ENCODE peak calls at places on chromosomes 4 and X, in eight cellular contexts. H is RCC 7860, S is NCI-H187, I is GM20000, D is Daoy, J is DMS153, Q is H9, T is amniotic stem cell. M is an unnamed sample.
A peak's percentile ranks its signal among the peaks of the same experiment; 100 is the strongest.

GRCh38 chr4:55499495-55499894 is 47.2 kb downstream of the CLOCK start:
- DNase-seq in H (no peak), S (no peak), I (no peak), D (no peak), J (no peak), Q (no peak), T (no peak), M (no peak)

GRCh38 chr4:185742766-185743165 is 69.2 kb downstream of the SORBS2 start:
- DNase-seq in H (no peak), S (no peak), I (no peak), D (peak; percentile 70), J (no peak), Q (no peak), T (no peak), M (no peak)

GRCh38 chr4:2930821-2931764 is 32.1 kb downstream of the NOP14 start:
- DNase-seq in H (no peak), S (no peak), I (no peak), D (no peak), J (peak; percentile 28), Q (peak; percentile 51), T (no peak), M (no peak)

GRCh38 chr4:32847466-32847865 is 2127.3 kb downstream of the PCDH7 start:
- DNase-seq in H (no peak), S (no peak), I (no peak), D (no peak), J (no peak), Q (no peak), T (no peak), M (no peak)

GRCh38 chr4:180538384-180539052 is 1704.7 kb upstream of the TENM3 start:
- DNase-seq in H (no peak), S (no peak), I (no peak), D (no peak), J (no peak), Q (no peak), T (no peak), M (no peak)

GRCh38 chrX:9122504-9123245 is 88.7 kb upstream of the FAM9B start:
- DNase-seq in H (peak; percentile 5), S (no peak), I (no peak), D (peak; percentile 27), J (no peak), Q (no peak), T (no peak), M (no peak)

GRCh38 chrX:127038065-127038464 is 218.5 kb downstream of the PRR32 start:
- DNase-seq in H (no peak), S (no peak), I (no peak), D (no peak), J (no peak), Q (no peak), T (no peak), M (no peak)

GRCh38 chr4:6031831-6032230 is 13.6 kb upstream of the C4orf50 start:
- DNase-seq in H (no peak), S (no peak), I (no peak), D (no peak), J (no peak), Q (no peak), T (no peak), M (no peak)

GRCh38 chr4:169243808-169244207 is 26.9 kb downstream of the SH3RF1 start:
- DNase-seq in H (no peak), S (no peak), I (no peak), D (no peak), J (no peak), Q (no peak), T (peak; percentile 28), M (no peak)

GRCh38 chr4:123477804-123478209 is 81.2 kb downstream of the SPRY1 start:
- DNase-seq in H (no peak), S (no peak), I (no peak), D (no peak), J (no peak), Q (no peak), T (no peak), M (no peak)

GRCh38 chr4:82833696-82834313 is 35.2 kb upstream of the SCD5 start:
- DNase-seq in H (peak; percentile 54), S (no peak), I (no peak), D (peak; percentile 34), J (no peak), Q (no peak), T (peak; percentile 72), M (no peak)

M was measured in epithelial cell of proximal tubule.